ENCODE peak calls at places on chromosomes 1 and 21, in four cellular contexts. One of them, this sample, is unnamed.

GRCh38 chr1:182163821-182164223 is 102.3 kb upstream of the ZNF648 start:
- DNase-seq in upper lobe of right lung: peak
- DNase-seq in fibroblast of lung: no peak
- DNase-seq in HCT116: no peak
- DNase-seq in this sample: peak

GRCh38 chr1:74468982-74469603 is 43.3 kb downstream of the LRRC53 start:
- DNase-seq in upper lobe of right lung: no peak
- DNase-seq in fibroblast of lung: peak
- DNase-seq in HCT116: peak
- DNase-seq in this sample: no peak

GRCh38 chr1:222045816-222046215 is 303.9 kb upstream of the DUSP10 start:
- DNase-seq in upper lobe of right lung: no peak
- DNase-seq in fibroblast of lung: peak
- DNase-seq in HCT116: no peak
- DNase-seq in this sample: no peak

GRCh38 chr1:204621391-204621790 is 64.1 kb downstream of the LRRN2 start:
- DNase-seq in upper lobe of right lung: no peak
- DNase-seq in fibroblast of lung: peak
- DNase-seq in HCT116: no peak
- DNase-seq in this sample: no peak

GRCh38 chr21:45551316-45551715 is 9.1 kb upstream of the SLC19A1 start:
- DNase-seq in upper lobe of right lung: peak
- DNase-seq in fibroblast of lung: peak
- DNase-seq in HCT116: peak
- DNase-seq in this sample: no peak

GRCh38 chr1:114956570-114956969 is 73.1 kb upstream of the TSHB start:
- DNase-seq in upper lobe of right lung: no peak
- DNase-seq in fibroblast of lung: peak
- DNase-seq in HCT116: peak
- DNase-seq in this sample: no peak

GRCh38 chr1:12447849-12448312 is 170.1 kb downstream of the DHRS3 start:
- DNase-seq in upper lobe of right lung: no peak
- DNase-seq in fibroblast of lung: peak
- DNase-seq in HCT116: no peak
- DNase-seq in this sample: no peak

GRCh38 chr1:210369425-210369824 is 40.7 kb downstream of the HHAT start:
- DNase-seq in upper lobe of right lung: no peak
- DNase-seq in fibroblast of lung: no peak
- DNase-seq in HCT116: no peak
- DNase-seq in this sample: no peak

GRCh38 chr21:35002879-35003722 is 46.0 kb downstream of the RUNX1 start:
- DNase-seq in upper lobe of right lung: no peak
- DNase-seq in fibroblast of lung: peak
- DNase-seq in HCT116: no peak
- DNase-seq in this sample: no peak

GRCh38 chr1:221440658-221441057 is 301.2 kb downstream of the DUSP10 start:
- DNase-seq in upper lobe of right lung: no peak
- DNase-seq in fibroblast of lung: peak
- DNase-seq in HCT116: peak
- DNase-seq in this sample: no peak

GRCh38 chr1:116457944-116458343 is 84.9 kb downstream of the ATP1A1 start:
- DNase-seq in upper lobe of right lung: no peak
- DNase-seq in fibroblast of lung: no peak
- DNase-seq in HCT116: no peak
- DNase-seq in this sample: no peak

DNA sequence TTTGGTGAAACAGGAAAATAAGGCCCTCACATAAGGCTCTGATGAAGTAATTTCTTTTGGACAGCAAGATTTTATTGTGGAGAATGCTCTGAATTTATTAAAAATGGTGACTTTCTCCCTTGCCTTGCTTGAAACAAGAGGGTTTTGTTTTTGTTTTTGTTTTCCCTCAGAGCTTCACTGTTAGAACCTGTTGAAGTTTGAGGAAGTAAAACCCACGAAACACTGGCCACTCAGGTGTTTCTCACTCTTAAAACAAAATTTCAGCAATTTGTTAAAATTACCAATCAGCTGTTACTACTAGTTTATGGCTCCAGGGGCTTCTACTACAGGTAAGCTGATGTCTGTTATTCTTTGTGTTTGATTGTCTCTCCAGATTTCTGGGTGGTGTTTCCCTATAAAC is 112.6 kb upstream of the B3GALT2 start:
- DNase-seq in upper lobe of right lung: no peak
- DNase-seq in fibroblast of lung: no peak
- DNase-seq in HCT116: no peak
- DNase-seq in this sample: no peak
- TF ChIP-seq CTCF in upper lobe of right lung: no peak
- TF ChIP-seq CTCF in fibroblast of lung: no peak
- TF ChIP-seq CTCF in HCT116: no peak
- TF ChIP-seq CTCF in this sample: no peak

GRCh38 chr1:212488436-212489283 is 55.9 kb downstream of the NENF start:
- DNase-seq in upper lobe of right lung: no peak
- DNase-seq in fibroblast of lung: peak
- DNase-seq in HCT116: no peak
- DNase-seq in this sample: no peak

GRCh38 chr1:212491454-212491853 is 58.7 kb downstream of the NENF start:
- DNase-seq in upper lobe of right lung: no peak
- DNase-seq in fibroblast of lung: no peak
- DNase-seq in HCT116: no peak
- DNase-seq in this sample: no peak

GRCh38 chr1:212487774-212488435 is 55.2 kb downstream of the NENF start:
- DNase-seq in upper lobe of right lung: no peak
- DNase-seq in fibroblast of lung: no peak
- DNase-seq in HCT116: no peak
- DNase-seq in this sample: no peak

GRCh38 chr1:212490276-212490675 is 57.6 kb downstream of the NENF start:
- DNase-seq in upper lobe of right lung: no peak
- DNase-seq in fibroblast of lung: no peak
- DNase-seq in HCT116: no peak
- DNase-seq in this sample: no peak

DNA sequence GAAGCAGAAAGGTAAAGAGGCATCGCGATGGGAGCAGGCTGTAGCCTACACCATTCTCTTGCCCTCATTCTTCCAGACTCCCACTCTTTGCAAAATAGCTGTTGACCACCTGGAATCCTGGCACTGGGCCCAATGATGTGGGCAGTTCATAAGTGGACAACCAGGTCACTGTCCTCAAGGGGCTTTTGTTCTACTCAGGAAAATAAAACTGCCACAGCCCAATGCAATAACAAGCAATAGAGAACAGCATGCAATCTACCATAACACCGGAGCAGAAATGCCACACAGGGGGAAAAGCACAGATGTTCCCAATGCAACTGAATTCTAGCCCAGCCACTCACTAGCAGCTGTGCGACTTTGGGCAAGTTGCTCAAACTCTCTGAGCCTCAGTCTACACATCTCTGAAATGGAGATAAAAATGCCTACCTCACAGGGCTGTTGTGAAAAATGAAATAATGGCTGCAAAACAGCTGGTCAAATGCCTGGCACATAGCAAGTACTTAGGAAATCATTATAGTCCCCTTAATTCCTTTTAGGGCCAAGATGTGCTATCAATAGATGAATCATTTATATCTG is 56.7 kb downstream of the NENF start:
- DNase-seq in upper lobe of right lung: no peak
- DNase-seq in fibroblast of lung: no peak
- DNase-seq in HCT116: no peak
- DNase-seq in this sample: no peak
- H3K27ac ChIP-seq in upper lobe of right lung: peak
- H3K27ac ChIP-seq in fibroblast of lung: no peak
- H3K27ac ChIP-seq in HCT116: no peak
- H3K27ac ChIP-seq in this sample: peak

DNA sequence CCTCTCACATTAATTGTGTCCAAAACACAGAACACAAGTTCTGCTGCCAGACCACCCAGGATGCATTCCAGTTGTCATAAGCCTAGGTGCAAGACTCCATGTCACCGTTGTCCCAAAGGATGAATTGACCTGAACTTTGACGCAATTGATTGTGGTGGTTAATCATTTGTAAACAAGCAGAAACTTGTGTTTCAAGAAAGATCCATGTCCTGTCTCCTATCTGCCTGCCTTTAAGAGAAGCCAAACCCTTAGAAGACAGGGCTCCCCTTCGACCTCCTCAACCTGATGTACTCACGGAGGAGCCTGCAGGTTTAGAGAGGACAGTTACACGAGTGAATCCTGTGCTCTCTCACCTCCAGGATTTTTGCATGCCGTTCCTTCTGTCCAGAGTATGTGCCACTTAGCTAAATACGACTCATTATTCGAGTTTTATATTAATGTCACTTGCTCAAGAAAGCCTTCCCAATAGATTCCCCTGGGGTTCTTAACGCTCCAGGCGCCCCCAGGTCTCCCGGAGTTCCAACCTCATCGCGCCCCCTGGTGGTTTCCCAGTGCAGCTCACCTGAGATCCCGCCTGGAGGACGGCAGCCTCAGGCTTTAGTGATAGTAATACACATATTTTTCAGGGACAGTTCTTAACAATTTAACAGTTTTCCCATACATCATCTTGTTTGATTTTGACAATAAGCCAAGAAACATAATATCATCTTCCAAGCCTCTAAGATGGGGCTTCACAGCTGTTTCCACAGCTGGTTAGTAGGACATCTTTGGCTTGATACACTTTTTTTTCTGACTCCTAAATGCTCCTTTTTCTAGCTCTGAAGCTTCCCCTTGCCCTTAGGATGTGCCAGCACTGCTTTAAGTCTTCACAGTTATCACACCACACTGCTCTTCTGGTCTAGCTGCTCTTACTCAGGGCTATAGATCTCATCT is 2.4 kb upstream of the C8B start:
- DNase-seq in upper lobe of right lung: peak
- DNase-seq in fibroblast of lung: no peak
- DNase-seq in HCT116: peak
- DNase-seq in this sample: no peak
- TF ChIP-seq CTCF in upper lobe of right lung: peak
- TF ChIP-seq CTCF in fibroblast of lung: peak
- TF ChIP-seq CTCF in HCT116: peak
- TF ChIP-seq CTCF in this sample: no peak

GRCh38 chr1:39849203-39849602 is 34.1 kb downstream of the TRIT1 start:
- DNase-seq in upper lobe of right lung: no peak
- DNase-seq in fibroblast of lung: no peak
- DNase-seq in HCT116: no peak
- DNase-seq in this sample: no peak
- H3K27ac ChIP-seq in upper lobe of right lung: no peak
- H3K27ac ChIP-seq in fibroblast of lung: no peak
- H3K27ac ChIP-seq in HCT116: no peak
- H3K27ac ChIP-seq in this sample: no peak

GRCh38 chr1:206469933-206470691 is at the start of gene IKBKE:
- DNase-seq in upper lobe of right lung: peak
- DNase-seq in fibroblast of lung: peak
- DNase-seq in HCT116: peak
- DNase-seq in this sample: no peak
- TF ChIP-seq CTCF in upper lobe of right lung: peak
- TF ChIP-seq CTCF in fibroblast of lung: peak
- TF ChIP-seq CTCF in HCT116: peak
- TF ChIP-seq CTCF in this sample: no peak

GRCh38 chr1:169795687-169796086 is 980 bp upstream of the METTL18 start:
- DNase-seq in upper lobe of right lung: no peak
- DNase-seq in fibroblast of lung: peak
- DNase-seq in HCT116: no peak
- DNase-seq in this sample: no peak
- H3K27ac ChIP-seq in upper lobe of right lung: no peak
- H3K27ac ChIP-seq in fibroblast of lung: no peak
- H3K27ac ChIP-seq in HCT116: peak
- H3K27ac ChIP-seq in this sample: no peak

DNA sequence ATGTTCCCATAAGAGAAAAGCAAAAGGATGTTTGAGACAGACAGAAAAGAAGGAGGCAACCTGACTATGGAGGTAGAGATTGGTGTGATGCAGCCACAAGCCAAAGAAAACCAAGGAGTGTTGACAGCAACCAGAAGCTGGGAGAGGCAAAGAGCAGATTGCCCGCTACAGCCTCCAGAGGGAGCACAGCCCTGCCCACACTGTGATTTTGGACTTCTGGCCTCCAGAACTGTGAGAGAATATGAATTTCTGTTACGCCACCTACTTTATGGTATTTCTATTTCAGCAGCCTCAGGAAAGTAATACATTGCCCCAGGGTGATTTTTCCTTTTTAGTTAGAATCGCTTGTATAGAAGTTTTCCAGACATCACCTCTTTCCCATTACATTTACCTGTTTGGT is 28.4 kb downstream of the SLAMF6 start:
- DNase-seq in upper lobe of right lung: no peak
- DNase-seq in fibroblast of lung: no peak
- DNase-seq in HCT116: peak
- DNase-seq in this sample: no peak
- TF ChIP-seq CTCF in upper lobe of right lung: peak
- TF ChIP-seq CTCF in fibroblast of lung: no peak
- TF ChIP-seq CTCF in HCT116: peak
- TF ChIP-seq CTCF in this sample: no peak

DNA sequence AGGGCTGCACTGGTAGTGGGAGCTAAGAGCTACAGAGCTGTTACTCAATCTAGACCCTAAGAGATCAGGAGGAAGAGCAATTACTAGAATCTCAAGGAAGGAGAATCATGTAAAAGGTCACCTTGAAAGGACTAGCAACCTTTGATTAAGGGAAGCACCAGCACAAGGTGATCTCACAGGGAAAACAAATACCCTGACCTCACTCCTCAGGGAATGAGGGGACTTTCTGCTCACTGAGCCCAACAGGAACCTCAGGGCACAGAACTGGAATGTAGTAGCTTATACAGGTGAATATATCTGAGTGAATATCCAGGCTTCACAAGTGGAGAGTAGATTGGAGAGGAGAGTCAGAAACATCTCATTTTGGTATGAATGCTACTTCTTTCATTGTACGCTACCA is 66.7 kb downstream of the SAMSN1 start:
- DNase-seq in upper lobe of right lung: no peak
- DNase-seq in fibroblast of lung: no peak
- DNase-seq in HCT116: no peak
- DNase-seq in this sample: no peak
- H3K27ac ChIP-seq in upper lobe of right lung: no peak
- H3K27ac ChIP-seq in fibroblast of lung: no peak
- H3K27ac ChIP-seq in HCT116: no peak
- H3K27ac ChIP-seq in this sample: no peak

This sample was measured in dorsolateral prefrontal cortex.